ENCODE peak calls at places on chromosomes 6 and 20, in four cellular contexts. E, Z, N and W are unnamed samples.

GRCh38 chr20:44495802-44496481 is 20.3 kb downstream of the TTPAL start:
- DNase-seq in E (no peak), Z (peak), N (no peak), W (peak)

GRCh38 chr6:16473908-16474791 is 235.8 kb downstream of the GMPR start:
- DNase-seq in E (no peak), Z (no peak), N (no peak), W (no peak)

GRCh38 chr6:159063549-159063948 is 18.8 kb upstream of the TAGAP start:
- DNase-seq in E (no peak), Z (no peak), N (no peak), W (no peak)

GRCh38 chr6:44662461-44663121 is 275.1 kb downstream of the CDC5L start:
- DNase-seq in E (no peak), Z (no peak), N (peak), W (no peak)

GRCh38 chr6:125421853-125422252 is 120.1 kb upstream of the HDDC2 start:
- DNase-seq in E (peak), Z (no peak), N (peak), W (no peak)

GRCh38 chr20:58990651-58991445 is 9.8 kb downstream of the NELFCD start:
- DNase-seq in E (no peak), Z (no peak), N (no peak), W (peak)

GRCh38 chr20:32189123-32189410 is 18.5 kb downstream of the PLAGL2 start:
- DNase-seq in E (no peak), Z (no peak), N (no peak), W (no peak)

GRCh38 chr6:92521553-92521952 is 897.8 kb downstream of the EPHA7 start:
- DNase-seq in E (no peak), Z (no peak), N (no peak), W (no peak)

GRCh38 chr20:18719426-18719825 is 94.2 kb upstream of the SCP2D1 start:
- DNase-seq in E (no peak), Z (no peak), N (no peak), W (no peak)